ENCODE peak calls at places on chromosome 22, in eight cellular contexts. S, P, H, W, X, O, M and A are unnamed samples.
A peak's percentile ranks its signal among the peaks of the same experiment; 100 is the strongest.

GRCh38 chr22:20080776-20081654 is 974 bp downstream of the DGCR8 start:
- DNase-seq in S (peak; percentile 32), P (peak; percentile 24), H (peak; percentile 45), W (no peak), X (peak; percentile 35), O (no peak), M (peak; percentile 16), A (peak; percentile 33)

GRCh38 chr22:24414523-24414922 is 12.9 kb upstream of the ADORA2A start:
- DNase-seq in S (no peak), P (no peak), H (no peak), W (no peak), X (no peak), O (no peak), M (no peak), A (no peak)

GRCh38 chr22:23156286-23156685 is 11.0 kb downstream of the RAB36 start:
- DNase-seq in S (no peak), P (no peak), H (no peak), W (peak; percentile 50), X (no peak), O (no peak), M (no peak), A (no peak)

GRCh38 chr22:49322231-49322630 is 505.4 kb downstream of the BRD1 start:
- DNase-seq in S (no peak), P (no peak), H (no peak), W (no peak), X (no peak), O (no peak), M (no peak), A (no peak)

GRCh38 chr22:47090591-47091240 is 328.3 kb downstream of the TBC1D22A start:
- DNase-seq in S (peak; percentile 42), P (no peak), H (no peak), W (peak; percentile 54), X (no peak), O (peak; percentile 12), M (peak; percentile 24), A (no peak)

GRCh38 chr22:40128989-40129388 is 48.7 kb upstream of the TNRC6B start:
- DNase-seq in S (no peak), P (no peak), H (no peak), W (no peak), X (no peak), O (no peak), M (no peak), A (no peak)

GRCh38 chr22:49263101-49263500 is 564.6 kb downstream of the BRD1 start:
- DNase-seq in S (no peak), P (no peak), H (no peak), W (no peak), X (no peak), O (no peak), M (no peak), A (no peak)

GRCh38 chr22:23534201-23534850 is 45.8 kb downstream of the IGLL1 start:
- DNase-seq in S (no peak), P (no peak), H (no peak), W (no peak), X (no peak), O (no peak), M (no peak), A (no peak)

GRCh38 chr22:30292069-30292970 is 3.0 kb upstream of the CASTOR1 start:
- DNase-seq in S (no peak), P (no peak), H (no peak), W (no peak), X (no peak), O (no peak), M (no peak), A (no peak)

GRCh38 chr22:48445113-48445827 is 1382.4 kb downstream of the BRD1 start:
- DNase-seq in S (no peak), P (no peak), H (no peak), W (no peak), X (no peak), O (no peak), M (no peak), A (no peak)

GRCh38 chr22:19143967-19144400 is 467 bp downstream of the ESS2 start:
- DNase-seq in S (no peak), P (peak; percentile 15), H (no peak), W (no peak), X (no peak), O (no peak), M (no peak), A (no peak)

GRCh38 chr22:42324991-42325710 is 54.7 kb upstream of the TCF20 start:
- DNase-seq in S (no peak), P (no peak), H (no peak), W (peak; percentile 36), X (peak; percentile 69), O (no peak), M (no peak), A (no peak)

GRCh38 chr22:22171357-22172218 is 73.0 kb upstream of the VPREB1 start:
- DNase-seq in S (peak; percentile 36), P (no peak), H (peak; percentile 55), W (peak; percentile 64), X (no peak), O (no peak), M (no peak), A (no peak)

GRCh38 chr22:46068908-46069481 is 81.3 kb upstream of the PPARA start:
- DNase-seq in S (no peak), P (no peak), H (no peak), W (no peak), X (peak; percentile 33), O (no peak), M (no peak), A (peak; percentile 88)

GRCh38 chr22:43820671-43821305 is 8.7 kb upstream of the EFCAB6 start:
- DNase-seq in S (no peak), P (no peak), H (no peak), W (no peak), X (no peak), O (no peak), M (no peak), A (no peak)

GRCh38 chr22:37330200-37331033 is 48.1 kb downstream of the CYTH4 start:
- DNase-seq in S (peak; percentile 87), P (no peak), H (peak; percentile 74), W (peak; percentile 91), X (peak; percentile 57), O (no peak), M (peak; percentile 89), A (peak; percentile 22)

GRCh38 chr22:46058591-46059519 is 81.9 kb upstream of the WNT7B start:
- DNase-seq in S (no peak), P (no peak), H (no peak), W (peak; percentile 10), X (peak; percentile 15), O (no peak), M (no peak), A (no peak)

GRCh38 chr22:50074551-50075042 is 10.6 kb downstream of the MLC1 start:
- DNase-seq in S (no peak), P (no peak), H (no peak), W (no peak), X (peak; percentile 52), O (no peak), M (no peak), A (no peak)

GRCh38 chr22:50731811-50732624 is 6.0 kb upstream of the ACR start:
- DNase-seq in S (peak; percentile 47), P (peak; percentile 56), H (no peak), W (peak; percentile 49), X (peak; percentile 59), O (peak; percentile 63), M (peak; percentile 11), A (no peak)

GRCh38 chr22:48090332-48090672 is 1327.9 kb downstream of the TBC1D22A start:
- DNase-seq in S (no peak), P (no peak), H (no peak), W (no peak), X (no peak), O (no peak), M (no peak), A (no peak)

GRCh38 chr22:42299586-42300285 is 29.3 kb upstream of the TCF20 start:
- DNase-seq in S (peak; percentile 56), P (no peak), H (no peak), W (peak; percentile 61), X (peak; percentile 60), O (peak; percentile 54), M (no peak), A (no peak)

GRCh38 chr22:36321797-36322601 is 65.8 kb downstream of the MYH9 start:
- DNase-seq in S (no peak), P (no peak), H (no peak), W (no peak), X (no peak), O (no peak), M (no peak), A (no peak)

GRCh38 chr22:33438273-33438672 is 380.1 kb upstream of the SYN3 start:
- DNase-seq in S (no peak), P (peak; percentile 72), H (no peak), W (no peak), X (no peak), O (no peak), M (peak; percentile 36), A (no peak)